ENCODE peak calls at places on chromosomes 7 and 10, in eight cellular contexts. One of them, this sample, is unnamed.

GRCh38 chr10:128063736-128064614 is 62.2 kb downstream of the MKI67 start:
- DNase-seq in Right ventricle myocardium superior: no peak
- DNase-seq in ELR: no peak
- DNase-seq in SHP77: no peak
- DNase-seq in M059J: no peak
- DNase-seq in head of caudate nucleus: no peak
- DNase-seq in cardiac fibroblast: no peak
- DNase-seq in stimulated activated CD4-positive, alpha-beta T cell treated with anti-CD3 and anti-CD28 coated beads, Interleukin-2, amount 100 ng/mL, for 24 hours: peak
- DNase-seq in this sample: no peak

GRCh38 chr10:12705943-12706342 is 295.6 kb downstream of the CCDC3 start:
- DNase-seq in Right ventricle myocardium superior: no peak
- DNase-seq in ELR: peak
- DNase-seq in SHP77: no peak
- DNase-seq in M059J: peak
- DNase-seq in head of caudate nucleus: no peak
- DNase-seq in cardiac fibroblast: no peak
- DNase-seq in stimulated activated CD4-positive, alpha-beta T cell treated with anti-CD3 and anti-CD28 coated beads, Interleukin-2, amount 100 ng/mL, for 24 hours: no peak
- DNase-seq in this sample: peak

GRCh38 chr10:44689368-44689767 is 221.8 kb upstream of the TMEM72 start:
- DNase-seq in Right ventricle myocardium superior: no peak
- DNase-seq in ELR: peak
- DNase-seq in SHP77: no peak
- DNase-seq in M059J: peak
- DNase-seq in head of caudate nucleus: no peak
- DNase-seq in cardiac fibroblast: peak
- DNase-seq in stimulated activated CD4-positive, alpha-beta T cell treated with anti-CD3 and anti-CD28 coated beads, Interleukin-2, amount 100 ng/mL, for 24 hours: no peak
- DNase-seq in this sample: peak

GRCh38 chr7:5636914-5637313 is 144.5 kb downstream of the RNF216 start:
- DNase-seq in Right ventricle myocardium superior: peak
- DNase-seq in ELR: peak
- DNase-seq in SHP77: no peak
- DNase-seq in M059J: peak
- DNase-seq in head of caudate nucleus: peak
- DNase-seq in cardiac fibroblast: peak
- DNase-seq in stimulated activated CD4-positive, alpha-beta T cell treated with anti-CD3 and anti-CD28 coated beads, Interleukin-2, amount 100 ng/mL, for 24 hours: no peak
- DNase-seq in this sample: peak

GRCh38 chr7:51224811-51225581 is 91.6 kb downstream of the COBL start:
- DNase-seq in Right ventricle myocardium superior: no peak
- DNase-seq in ELR: no peak
- DNase-seq in SHP77: no peak
- DNase-seq in M059J: no peak
- DNase-seq in head of caudate nucleus: peak
- DNase-seq in cardiac fibroblast: no peak
- DNase-seq in stimulated activated CD4-positive, alpha-beta T cell treated with anti-CD3 and anti-CD28 coated beads, Interleukin-2, amount 100 ng/mL, for 24 hours: no peak
- DNase-seq in this sample: peak

GRCh38 chr10:97020452-97021400 is 165.0 kb downstream of the SLIT1 start:
- DNase-seq in Right ventricle myocardium superior: peak
- DNase-seq in ELR: no peak
- DNase-seq in SHP77: peak
- DNase-seq in M059J: no peak
- DNase-seq in head of caudate nucleus: no peak
- DNase-seq in cardiac fibroblast: no peak
- DNase-seq in stimulated activated CD4-positive, alpha-beta T cell treated with anti-CD3 and anti-CD28 coated beads, Interleukin-2, amount 100 ng/mL, for 24 hours: no peak
- DNase-seq in this sample: no peak

GRCh38 chr10:10499839-10500238 is 517.8 kb upstream of the CELF2 start:
- DNase-seq in Right ventricle myocardium superior: no peak
- DNase-seq in ELR: peak
- DNase-seq in SHP77: no peak
- DNase-seq in M059J: peak
- DNase-seq in head of caudate nucleus: no peak
- DNase-seq in cardiac fibroblast: peak
- DNase-seq in stimulated activated CD4-positive, alpha-beta T cell treated with anti-CD3 and anti-CD28 coated beads, Interleukin-2, amount 100 ng/mL, for 24 hours: no peak
- DNase-seq in this sample: no peak

GRCh38 chr7:39451901-39452300 is 114.3 kb upstream of the YAE1 start:
- DNase-seq in Right ventricle myocardium superior: no peak
- DNase-seq in ELR: no peak
- DNase-seq in SHP77: peak
- DNase-seq in M059J: no peak
- DNase-seq in head of caudate nucleus: no peak
- DNase-seq in cardiac fibroblast: no peak
- DNase-seq in stimulated activated CD4-positive, alpha-beta T cell treated with anti-CD3 and anti-CD28 coated beads, Interleukin-2, amount 100 ng/mL, for 24 hours: no peak
- DNase-seq in this sample: no peak

GRCh38 chr10:61987951-61988379 is 86.5 kb downstream of the ARID5B start:
- DNase-seq in Right ventricle myocardium superior: no peak
- DNase-seq in ELR: no peak
- DNase-seq in SHP77: no peak
- DNase-seq in M059J: no peak
- DNase-seq in head of caudate nucleus: no peak
- DNase-seq in cardiac fibroblast: peak
- DNase-seq in stimulated activated CD4-positive, alpha-beta T cell treated with anti-CD3 and anti-CD28 coated beads, Interleukin-2, amount 100 ng/mL, for 24 hours: peak
- DNase-seq in this sample: no peak

GRCh38 chr10:73803680-73804286 is 7.6 kb downstream of the NDST2 start:
- DNase-seq in Right ventricle myocardium superior: peak
- DNase-seq in ELR: no peak
- DNase-seq in SHP77: no peak
- DNase-seq in M059J: no peak
- DNase-seq in head of caudate nucleus: no peak
- DNase-seq in cardiac fibroblast: no peak
- DNase-seq in stimulated activated CD4-positive, alpha-beta T cell treated with anti-CD3 and anti-CD28 coated beads, Interleukin-2, amount 100 ng/mL, for 24 hours: no peak
- DNase-seq in this sample: no peak

GRCh38 chr10:93695720-93696119 is 6.7 kb downstream of the FRA10AC1 start:
- DNase-seq in Right ventricle myocardium superior: no peak
- DNase-seq in ELR: no peak
- DNase-seq in SHP77: no peak
- DNase-seq in M059J: no peak
- DNase-seq in head of caudate nucleus: no peak
- DNase-seq in cardiac fibroblast: no peak
- DNase-seq in stimulated activated CD4-positive, alpha-beta T cell treated with anti-CD3 and anti-CD28 coated beads, Interleukin-2, amount 100 ng/mL, for 24 hours: no peak
- DNase-seq in this sample: no peak

GRCh38 chr7:131557521-131558385 is 1.3 kb upstream of the PODXL start:
- DNase-seq in Right ventricle myocardium superior: peak
- DNase-seq in ELR: peak
- DNase-seq in SHP77: no peak
- DNase-seq in M059J: peak
- DNase-seq in head of caudate nucleus: peak
- DNase-seq in cardiac fibroblast: no peak
- DNase-seq in stimulated activated CD4-positive, alpha-beta T cell treated with anti-CD3 and anti-CD28 coated beads, Interleukin-2, amount 100 ng/mL, for 24 hours: no peak
- DNase-seq in this sample: peak

GRCh38 chr10:112827091-112827490 is 123.0 kb upstream of the TCF7L2 start:
- DNase-seq in Right ventricle myocardium superior: no peak
- DNase-seq in ELR: no peak
- DNase-seq in SHP77: no peak
- DNase-seq in M059J: no peak
- DNase-seq in head of caudate nucleus: no peak
- DNase-seq in cardiac fibroblast: no peak
- DNase-seq in stimulated activated CD4-positive, alpha-beta T cell treated with anti-CD3 and anti-CD28 coated beads, Interleukin-2, amount 100 ng/mL, for 24 hours: no peak
- DNase-seq in this sample: no peak

GRCh38 chr7:151309306-151309705 is 32.3 kb upstream of the NUB1 start:
- DNase-seq in Right ventricle myocardium superior: no peak
- DNase-seq in ELR: peak
- DNase-seq in SHP77: no peak
- DNase-seq in M059J: peak
- DNase-seq in head of caudate nucleus: no peak
- DNase-seq in cardiac fibroblast: peak
- DNase-seq in stimulated activated CD4-positive, alpha-beta T cell treated with anti-CD3 and anti-CD28 coated beads, Interleukin-2, amount 100 ng/mL, for 24 hours: no peak
- DNase-seq in this sample: no peak

GRCh38 chr10:3091921-3092320 is 24.6 kb downstream of the PFKP start:
- DNase-seq in Right ventricle myocardium superior: peak
- DNase-seq in ELR: no peak
- DNase-seq in SHP77: no peak
- DNase-seq in M059J: no peak
- DNase-seq in head of caudate nucleus: no peak
- DNase-seq in cardiac fibroblast: no peak
- DNase-seq in stimulated activated CD4-positive, alpha-beta T cell treated with anti-CD3 and anti-CD28 coated beads, Interleukin-2, amount 100 ng/mL, for 24 hours: no peak
- DNase-seq in this sample: no peak

GRCh38 chr7:79988642-79989041 is 146.0 kb upstream of the GNAI1 start:
- DNase-seq in Right ventricle myocardium superior: no peak
- DNase-seq in ELR: peak
- DNase-seq in SHP77: no peak
- DNase-seq in M059J: peak
- DNase-seq in head of caudate nucleus: no peak
- DNase-seq in cardiac fibroblast: peak
- DNase-seq in stimulated activated CD4-positive, alpha-beta T cell treated with anti-CD3 and anti-CD28 coated beads, Interleukin-2, amount 100 ng/mL, for 24 hours: no peak
- DNase-seq in this sample: peak

GRCh38 chr10:116356833-116357232 is 32.6 kb downstream of the CCDC172 start:
- DNase-seq in Right ventricle myocardium superior: no peak
- DNase-seq in ELR: no peak
- DNase-seq in SHP77: no peak
- DNase-seq in M059J: no peak
- DNase-seq in head of caudate nucleus: no peak
- DNase-seq in cardiac fibroblast: no peak
- DNase-seq in stimulated activated CD4-positive, alpha-beta T cell treated with anti-CD3 and anti-CD28 coated beads, Interleukin-2, amount 100 ng/mL, for 24 hours: no peak
- DNase-seq in this sample: no peak

GRCh38 chr10:121526801-121527221 is 71.4 kb downstream of the FGFR2 start:
- DNase-seq in Right ventricle myocardium superior: no peak
- DNase-seq in ELR: no peak
- DNase-seq in SHP77: no peak
- DNase-seq in M059J: no peak
- DNase-seq in head of caudate nucleus: no peak
- DNase-seq in cardiac fibroblast: no peak
- DNase-seq in stimulated activated CD4-positive, alpha-beta T cell treated with anti-CD3 and anti-CD28 coated beads, Interleukin-2, amount 100 ng/mL, for 24 hours: no peak
- DNase-seq in this sample: no peak